ENCODE peak calls at places on chromosomes 16 and 17, in five cellular contexts. P, W, U, H and K are unnamed samples.

GRCh38 chr17:46143827-46144236 is 49.4 kb downstream of the KANSL1 start:
- DNase-seq in P (no peak), W (no peak), U (no peak), H (no peak), K (no peak)

GRCh38 chr16:48383204-48383876 is 1.9 kb downstream of the SIAH1 start:
- DNase-seq in P (no peak), W (no peak), U (no peak), H (no peak), K (no peak)

GRCh38 chr17:76337413-76337777 is 16.3 kb downstream of the PRPSAP1 start:
- DNase-seq in P (no peak), W (no peak), U (no peak), H (no peak), K (no peak)

GRCh38 chr17:64063766-64064224 is 43.4 kb upstream of the ICAM2 start:
- DNase-seq in P (no peak), W (peak), U (peak), H (peak), K (peak)

GRCh38 chr17:58277726-58278595 is 2.8 kb downstream of the MPO start:
- DNase-seq in P (no peak), W (no peak), U (peak), H (no peak), K (no peak)

GRCh38 chr16:52680993-52681392 is 134.1 kb upstream of the TOX3 start:
- DNase-seq in P (no peak), W (no peak), U (no peak), H (no peak), K (no peak)

GRCh38 chr16:67304006-67304405 is 22.5 kb downstream of the KCTD19 start:
- DNase-seq in P (no peak), W (no peak), U (no peak), H (no peak), K (no peak)

GRCh38 chr17:35372846-35373531 is 432 bp downstream of the SLFN11 start:
- DNase-seq in P (no peak), W (no peak), U (peak), H (peak), K (peak)

GRCh38 chr16:20347666-20348364 is 4.7 kb downstream of the UMOD start:
- DNase-seq in P (no peak), W (no peak), U (no peak), H (no peak), K (no peak)

GRCh38 chr17:68759343-68760140 is 158.4 kb upstream of the FAM20A start:
- DNase-seq in P (peak), W (peak), U (peak), H (peak), K (peak)

GRCh38 chr16:86289907-86290306 is 220.4 kb upstream of the FOXF1 start:
- DNase-seq in P (no peak), W (no peak), U (no peak), H (no peak), K (no peak)

GRCh38 chr17:48149174-48150106 is 41.9 kb downstream of the SNX11 start:
- DNase-seq in P (no peak), W (no peak), U (no peak), H (no peak), K (no peak)

GRCh38 chr16:22035094-22035675 is 27.3 kb downstream of the MOSMO start:
- DNase-seq in P (no peak), W (no peak), U (no peak), H (no peak), K (peak)

GRCh38 chr16:77850637-77851330 is 62.4 kb downstream of the VAT1L start:
- DNase-seq in P (no peak), W (no peak), U (no peak), H (no peak), K (no peak)

GRCh38 chr17:48615963-48616718 is 1.0 kb upstream of the HOXB8 start:
- DNase-seq in P (no peak), W (no peak), U (peak), H (no peak), K (no peak)

GRCh38 chr16:77472262-77472661 is 37.4 kb upstream of the ADAMTS18 start:
- DNase-seq in P (no peak), W (no peak), U (no peak), H (no peak), K (no peak)

GRCh38 chr17:72523491-72523890 is 402.7 kb downstream of the SOX9 start:
- DNase-seq in P (no peak), W (no peak), U (no peak), H (no peak), K (no peak)

GRCh38 chr16:74577882-74578366 is 29.0 kb downstream of the GLG1 start:
- DNase-seq in P (peak), W (no peak), U (no peak), H (no peak), K (peak)

GRCh38 chr16:10523025-10523424 is 57.4 kb downstream of the EMP2 start:
- DNase-seq in P (no peak), W (no peak), U (no peak), H (no peak), K (no peak)

GRCh38 chr17:80847506-80848230 is 144.0 kb upstream of the CHMP6 start:
- DNase-seq in P (no peak), W (no peak), U (peak), H (peak), K (no peak)

GRCh38 chr16:868846-869822 is 68.6 kb upstream of the GNG13 start:
- DNase-seq in P (no peak), W (no peak), U (peak), H (no peak), K (no peak)

GRCh38 chr17:72360386-72360940 is 239.6 kb downstream of the SOX9 start:
- DNase-seq in P (no peak), W (no peak), U (no peak), H (no peak), K (no peak)

GRCh38 chr16:84120023-84120422 is 3.3 kb upstream of the MBTPS1 start:
- DNase-seq in P (no peak), W (no peak), U (no peak), H (no peak), K (no peak)

GRCh38 chr17:82767041-82767754 is 15.3 kb downstream of the TBCD start:
- DNase-seq in P (no peak), W (no peak), U (no peak), H (peak), K (no peak)

GRCh38 chr17:1001640-1002411 is 4.9 kb downstream of the TIMM22 start:
- DNase-seq in P (no peak), W (no peak), U (peak), H (no peak), K (no peak)

GRCh38 chr17:63950940-63951907 is 19.1 kb upstream of the CD79B start:
- DNase-seq in P (no peak), W (peak), U (peak), H (no peak), K (peak)

GRCh38 chr16:85004587-85005205 is 6.6 kb downstream of the ZDHHC7 start:
- DNase-seq in P (peak), W (no peak), U (no peak), H (no peak), K (no peak)

GRCh38 chr16:22232277-22233049 is 26.4 kb downstream of the EEF2K start:
- DNase-seq in P (no peak), W (no peak), U (peak), H (no peak), K (no peak)

GRCh38 chr16:70691223-70692129 is 5.6 kb upstream of the MTSS2 start:
- DNase-seq in P (peak), W (no peak), U (peak), H (no peak), K (no peak)

GRCh38 chr17:58383892-58384462 is 32.0 kb upstream of the SUPT4H1 start:
- DNase-seq in P (no peak), W (no peak), U (no peak), H (no peak), K (no peak)

GRCh38 chr17:77353684-77354419 is 213.1 kb downstream of the SEC14L1 start:
- DNase-seq in P (no peak), W (no peak), U (no peak), H (no peak), K (no peak)

GRCh38 chr17:42783062-42783777 is 2.8 kb downstream of the WNK4 start:
- DNase-seq in P (peak), W (no peak), U (no peak), H (no peak), K (no peak)

GRCh38 chr16:67166035-67166882 is 1.7 kb downstream of the HSF4 start:
- DNase-seq in P (no peak), W (no peak), U (no peak), H (no peak), K (no peak)

GRCh38 chr17:76570457-76570856 is 15.2 kb downstream of the ST6GALNAC2 start:
- DNase-seq in P (no peak), W (no peak), U (no peak), H (no peak), K (no peak)

GRCh38 chr17:2484876-2485275 is 26.8 kb downstream of the METTL16 start:
- DNase-seq in P (no peak), W (no peak), U (no peak), H (no peak), K (no peak)

GRCh38 chr17:8855477-8856204 is 11.8 kb downstream of the PIK3R6 start:
- DNase-seq in P (no peak), W (no peak), U (no peak), H (no peak), K (peak)

DNA sequence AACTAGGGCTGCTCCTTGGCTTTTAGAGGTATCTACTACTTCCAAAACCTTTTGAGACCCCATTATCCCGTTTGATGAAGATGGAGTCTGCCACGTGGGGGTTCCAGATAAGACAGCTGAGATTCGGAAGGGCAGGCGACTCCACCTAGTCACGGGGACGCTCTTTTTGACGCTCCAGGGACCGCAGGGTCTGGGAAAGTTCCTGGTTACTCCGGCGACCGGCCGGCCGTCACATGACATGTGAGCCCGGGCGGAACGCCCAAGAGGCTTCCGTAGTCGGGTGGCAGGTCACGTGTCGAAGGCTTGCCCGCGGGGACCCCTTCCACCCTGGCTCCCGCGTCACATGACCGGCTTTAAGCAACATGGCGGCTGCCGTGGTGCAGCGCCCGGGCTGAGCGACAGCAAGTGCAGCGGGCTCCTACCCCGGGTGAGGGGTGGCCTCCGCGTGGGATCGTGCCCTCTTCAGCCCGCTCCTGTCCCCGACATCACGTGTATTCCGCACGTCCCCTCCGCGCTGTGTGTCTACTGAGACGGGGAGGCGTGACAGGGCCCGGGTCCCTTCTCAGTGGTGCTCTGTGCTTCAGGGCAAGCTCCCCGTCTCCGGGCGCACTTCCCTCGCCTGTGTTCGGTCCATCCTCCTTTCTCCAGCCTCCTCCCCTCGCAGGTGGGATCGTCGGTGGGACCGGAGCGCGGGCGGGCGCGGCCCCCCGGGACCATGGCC is at the start of gene SPNS1:
- DNase-seq in P (peak), W (peak), U (peak), H (peak), K (peak)
- TF ChIP-seq CTCF in P (no peak), W (no peak), U (no peak), H (no peak), K (no peak)

GRCh38 chr17:38602862-38603785 is 2.6 kb downstream of the SRCIN1 start:
- DNase-seq in P (no peak), W (no peak), U (no peak), H (no peak), K (no peak)

GRCh38 chr17:38605230-38605851 is 411 bp downstream of the SRCIN1 start:
- DNase-seq in P (no peak), W (no peak), U (no peak), H (no peak), K (peak)

GRCh38 chr17:38605852-38606645 is at the start of gene SRCIN1:
- DNase-seq in P (no peak), W (peak), U (peak), H (peak), K (peak)

GRCh38 chr17:38603786-38604478 is 1.8 kb downstream of the SRCIN1 start:
- DNase-seq in P (no peak), W (no peak), U (no peak), H (no peak), K (no peak)

GRCh38 chr17:38604479-38605229 is 1.1 kb downstream of the SRCIN1 start:
- DNase-seq in P (no peak), W (no peak), U (no peak), H (no peak), K (peak)
- TF ChIP-seq CTCF in P (no peak), W (peak), U (no peak), H (no peak), K (peak)

GRCh38 chr16:4693956-4694663 is 748 bp downstream of the NUDT16L1 start:
- DNase-seq in P (peak), W (no peak), U (peak), H (peak), K (peak)

GRCh38 chr16:4694664-4695451 is 1.5 kb downstream of the NUDT16L1 start:
- DNase-seq in P (no peak), W (no peak), U (peak), H (no peak), K (no peak)

GRCh38 chr16:4692460-4693295 is 684 bp upstream of the NUDT16L1 start:
- DNase-seq in P (no peak), W (no peak), U (peak), H (no peak), K (no peak)

GRCh38 chr16:4691666-4692412 is 1.5 kb upstream of the NUDT16L1 start:
- DNase-seq in P (no peak), W (no peak), U (peak), H (no peak), K (no peak)

GRCh38 chr16:4693296-4693955 is at the start of gene NUDT16L1:
- DNase-seq in P (peak), W (peak), U (peak), H (peak), K (peak)
- TF ChIP-seq CTCF in P (no peak), W (peak), U (peak), H (no peak), K (peak)

DNA sequence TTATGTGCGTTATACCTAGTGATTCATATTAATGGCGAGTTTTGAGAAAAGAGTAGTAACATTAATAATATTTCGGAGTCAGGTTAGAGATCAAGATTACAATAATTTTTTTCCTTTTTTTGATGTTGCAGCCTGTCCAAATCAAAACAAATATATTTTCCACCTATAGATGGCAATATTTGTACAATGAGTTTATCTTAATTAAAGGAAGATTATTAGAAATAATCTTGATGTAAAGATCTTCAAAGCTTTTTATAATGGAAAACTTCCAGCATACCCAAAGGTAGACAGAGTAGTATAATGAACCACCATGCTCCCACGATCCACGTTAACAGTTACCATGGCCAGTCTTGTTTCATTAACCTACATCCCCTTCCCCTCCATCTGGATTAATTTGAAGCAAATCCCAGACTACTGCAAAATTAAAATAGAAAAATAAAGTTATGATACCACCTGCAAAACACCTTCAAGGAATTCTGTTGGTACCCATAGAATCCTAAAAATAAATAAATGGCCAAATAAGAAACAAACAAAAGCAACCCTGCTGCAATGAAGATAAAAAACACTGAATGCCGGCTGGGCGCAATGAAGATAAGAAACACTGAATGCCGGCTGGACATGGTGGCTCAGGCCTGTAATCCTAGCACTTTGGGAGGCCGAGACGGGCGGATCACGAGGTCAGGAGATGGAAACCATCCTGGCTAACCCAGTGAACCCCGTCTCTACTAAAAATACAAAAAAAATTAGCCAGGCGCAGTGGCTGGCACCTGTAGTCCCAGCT is 46.5 kb upstream of the GINS3 start:
- DNase-seq in P (no peak), W (no peak), U (no peak), H (no peak), K (no peak)
- TF ChIP-seq CTCF in P (peak), W (no peak), U (no peak), H (no peak), K (peak)

DNA sequence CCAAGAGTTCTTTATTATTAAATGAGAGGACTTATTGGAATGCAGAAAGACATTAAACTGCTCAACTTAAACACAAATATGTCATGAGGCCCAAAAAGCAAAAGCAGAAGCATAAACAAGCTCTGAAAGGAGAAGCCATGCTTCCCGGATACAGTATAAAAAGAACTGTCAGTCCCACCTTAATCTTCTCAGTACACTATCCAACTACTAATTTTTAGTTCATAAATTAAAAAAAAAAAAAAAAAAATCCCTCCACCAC is 5.9 kb downstream of the USP32 start:
- DNase-seq in P (no peak), W (no peak), U (no peak), H (no peak), K (no peak)
- TF ChIP-seq CTCF in P (no peak), W (no peak), U (no peak), H (no peak), K (no peak)

GRCh38 chr17:19770985-19771710 is 23.1 kb upstream of the ALDH3A1 start:
- DNase-seq in P (no peak), W (no peak), U (no peak), H (no peak), K (no peak)
- TF ChIP-seq CTCF in P (no peak), W (no peak), U (no peak), H (no peak), K (no peak)

GRCh38 chr16:89873109-89873821 is at the start of gene TCF25:
- DNase-seq in P (peak), W (peak), U (peak), H (peak), K (peak)
- TF ChIP-seq CTCF in P (no peak), W (peak), U (no peak), H (no peak), K (no peak)

GRCh38 chr17:27751166-27751565 is 49.2 kb downstream of the NOS2 start:
- DNase-seq in P (no peak), W (no peak), U (no peak), H (no peak), K (no peak)

GRCh38 chr17:27746881-27747280 is 53.4 kb downstream of the NOS2 start:
- DNase-seq in P (no peak), W (no peak), U (no peak), H (no peak), K (no peak)

GRCh38 chr17:27751622-27752490 is 48.5 kb downstream of the NOS2 start:
- DNase-seq in P (no peak), W (no peak), U (no peak), H (no peak), K (no peak)

GRCh38 chr17:27747462-27748359 is 52.6 kb downstream of the NOS2 start:
- DNase-seq in P (no peak), W (no peak), U (no peak), H (no peak), K (no peak)

GRCh38 chr17:27748360-27748825 is 51.9 kb downstream of the NOS2 start:
- DNase-seq in P (no peak), W (no peak), U (no peak), H (no peak), K (no peak)
- TF ChIP-seq CTCF in P (no peak), W (no peak), U (no peak), H (no peak), K (no peak)

GRCh38 chr17:78922876-78923498 is 2.2 kb downstream of the TIMP2 start:
- DNase-seq in P (no peak), W (no peak), U (no peak), H (no peak), K (no peak)

GRCh38 chr17:78924481-78925151 is 571 bp downstream of the TIMP2 start:
- DNase-seq in P (no peak), W (no peak), U (no peak), H (no peak), K (no peak)

GRCh38 chr17:78923660-78924453 is 1.3 kb downstream of the TIMP2 start:
- DNase-seq in P (no peak), W (peak), U (peak), H (peak), K (peak)

GRCh38 chr17:78925662-78926555 is 722 bp upstream of the TIMP2 start:
- DNase-seq in P (peak), W (no peak), U (peak), H (no peak), K (no peak)

DNA sequence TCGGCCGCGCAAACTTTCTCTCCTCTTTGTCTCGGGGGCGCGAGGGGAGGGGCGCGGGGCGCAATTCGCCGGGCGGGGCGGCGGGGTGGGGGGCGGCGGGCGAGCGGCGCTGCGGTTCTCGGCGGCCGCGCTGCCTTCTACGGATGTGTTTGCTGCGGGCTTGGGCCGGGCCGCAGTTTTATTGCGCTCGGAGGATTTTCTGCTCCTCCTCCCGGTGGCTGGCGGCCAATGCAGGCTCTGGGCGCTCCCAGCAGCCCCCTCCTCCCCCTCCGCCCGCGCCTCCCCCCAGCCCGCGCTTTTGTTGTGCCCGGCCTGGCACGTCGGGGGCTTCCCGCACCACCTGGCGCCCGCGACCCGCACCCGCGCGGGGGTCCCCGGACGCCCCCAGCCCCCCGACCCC is at the start of gene TIMP2:
- DNase-seq in P (peak), W (peak), U (peak), H (peak), K (peak)
- TF ChIP-seq CTCF in P (no peak), W (peak), U (no peak), H (peak), K (peak)